ENCODE peak calls at places on chromosomes 16 and 17, in five cellular contexts. One of them, this sample, is unnamed.

GRCh38 chr16:4401510-4401909 is 14.9 kb downstream of the CORO7 start:
- DNase-seq in AG10803: no peak
- DNase-seq in GM12865: no peak
- DNase-seq in progenitor cell of endocrine pancreas: no peak
- DNase-seq in RWPE1: no peak
- DNase-seq in this sample: no peak

GRCh38 chr16:4800290-4801041 is 2.0 kb downstream of the ROGDI start:
- DNase-seq in AG10803: no peak
- DNase-seq in GM12865: peak
- DNase-seq in progenitor cell of endocrine pancreas: no peak
- DNase-seq in RWPE1: peak
- DNase-seq in this sample: no peak

GRCh38 chr16:63614421-63614820 is 1507.4 kb downstream of the CDH11 start:
- DNase-seq in AG10803: no peak
- DNase-seq in GM12865: no peak
- DNase-seq in progenitor cell of endocrine pancreas: no peak
- DNase-seq in RWPE1: no peak
- DNase-seq in this sample: no peak

GRCh38 chr17:28335959-28336871 is 654 bp downstream of the TNFAIP1 start:
- DNase-seq in AG10803: peak
- DNase-seq in GM12865: no peak
- DNase-seq in progenitor cell of endocrine pancreas: peak
- DNase-seq in RWPE1: peak
- DNase-seq in this sample: no peak

GRCh38 chr17:42060231-42060630 is 9.8 kb upstream of the C17orf113 start:
- DNase-seq in AG10803: no peak
- DNase-seq in GM12865: no peak
- DNase-seq in progenitor cell of endocrine pancreas: no peak
- DNase-seq in RWPE1: no peak
- DNase-seq in this sample: no peak

GRCh38 chr17:74257311-74257710 is 16.7 kb upstream of the DNAI2 start:
- DNase-seq in AG10803: no peak
- DNase-seq in GM12865: no peak
- DNase-seq in progenitor cell of endocrine pancreas: no peak
- DNase-seq in RWPE1: no peak
- DNase-seq in this sample: no peak

GRCh38 chr16:21277927-21278706 is at the start of gene CRYM:
- DNase-seq in AG10803: no peak
- DNase-seq in GM12865: peak
- DNase-seq in progenitor cell of endocrine pancreas: peak
- DNase-seq in RWPE1: peak
- DNase-seq in this sample: no peak

GRCh38 chr17:45906927-45907622 is 12.7 kb downstream of the MAPT start:
- DNase-seq in AG10803: no peak
- DNase-seq in GM12865: no peak
- DNase-seq in progenitor cell of endocrine pancreas: no peak
- DNase-seq in RWPE1: no peak
- DNase-seq in this sample: no peak

GRCh38 chr17:83179811-83180210 is 100.4 kb downstream of the METRNL start:
- DNase-seq in AG10803: no peak
- DNase-seq in GM12865: no peak
- DNase-seq in progenitor cell of endocrine pancreas: no peak
- DNase-seq in RWPE1: no peak
- DNase-seq in this sample: peak

GRCh38 chr17:36534881-36535668 is at the start of gene PIGW:
- DNase-seq in AG10803: peak
- DNase-seq in GM12865: peak
- DNase-seq in progenitor cell of endocrine pancreas: peak
- DNase-seq in RWPE1: peak
- DNase-seq in this sample: peak
- TF ChIP-seq CTCF in AG10803: no peak
- TF ChIP-seq CTCF in GM12865: no peak
- TF ChIP-seq CTCF in progenitor cell of endocrine pancreas: no peak
- TF ChIP-seq CTCF in RWPE1: no peak
- TF ChIP-seq CTCF in this sample: no peak

DNA sequence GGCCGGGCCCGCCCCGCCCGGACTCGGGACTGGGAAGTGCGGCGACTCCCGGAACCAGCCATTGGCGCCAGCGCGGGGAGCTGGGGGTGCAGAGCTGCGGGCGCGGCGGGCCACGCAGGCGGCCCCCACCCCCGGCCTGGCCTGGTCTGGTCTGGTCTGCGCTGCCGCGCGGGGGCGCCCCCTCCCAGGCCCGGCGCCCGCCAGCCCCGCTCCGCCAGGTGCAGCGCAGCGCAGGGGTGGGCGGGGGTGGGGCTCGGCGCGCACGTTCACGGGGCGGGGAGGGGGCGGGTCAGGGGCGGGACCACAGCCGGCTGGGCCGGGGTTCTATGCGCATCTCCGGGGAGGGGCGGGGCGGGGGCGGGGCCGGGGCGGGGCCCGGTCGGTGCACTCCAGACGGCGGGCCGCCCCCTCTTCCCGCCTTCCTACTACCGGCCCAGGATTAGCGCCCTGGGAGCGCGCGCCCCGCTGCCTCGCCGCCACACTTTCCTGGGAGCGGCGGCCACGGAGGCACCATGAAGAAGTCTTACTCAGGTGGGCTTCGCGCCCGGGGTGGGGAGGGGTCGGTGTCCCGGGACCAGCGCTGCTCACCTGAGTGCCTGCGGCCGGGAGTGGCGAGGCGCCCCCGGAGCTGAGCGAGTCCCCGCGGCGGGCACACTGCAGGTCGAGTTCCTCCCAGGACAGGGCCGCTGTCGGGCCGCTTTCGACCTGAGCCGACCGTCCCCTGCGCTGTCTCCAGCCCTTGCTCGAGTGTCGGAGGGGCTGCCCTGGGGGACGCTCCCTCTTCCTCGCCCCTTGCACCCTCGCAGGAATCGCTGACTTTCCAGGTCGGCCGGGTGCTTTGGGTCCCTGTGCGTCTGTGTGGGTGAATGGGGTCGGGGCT is 140.5 kb downstream of the SEC14L1 start:
- DNase-seq in AG10803: peak
- DNase-seq in GM12865: peak
- DNase-seq in progenitor cell of endocrine pancreas: peak
- DNase-seq in RWPE1: peak
- DNase-seq in this sample: no peak
- TF ChIP-seq CTCF in AG10803: no peak
- TF ChIP-seq CTCF in GM12865: peak
- TF ChIP-seq CTCF in progenitor cell of endocrine pancreas: peak
- TF ChIP-seq CTCF in RWPE1: peak
- TF ChIP-seq CTCF in this sample: no peak

DNA sequence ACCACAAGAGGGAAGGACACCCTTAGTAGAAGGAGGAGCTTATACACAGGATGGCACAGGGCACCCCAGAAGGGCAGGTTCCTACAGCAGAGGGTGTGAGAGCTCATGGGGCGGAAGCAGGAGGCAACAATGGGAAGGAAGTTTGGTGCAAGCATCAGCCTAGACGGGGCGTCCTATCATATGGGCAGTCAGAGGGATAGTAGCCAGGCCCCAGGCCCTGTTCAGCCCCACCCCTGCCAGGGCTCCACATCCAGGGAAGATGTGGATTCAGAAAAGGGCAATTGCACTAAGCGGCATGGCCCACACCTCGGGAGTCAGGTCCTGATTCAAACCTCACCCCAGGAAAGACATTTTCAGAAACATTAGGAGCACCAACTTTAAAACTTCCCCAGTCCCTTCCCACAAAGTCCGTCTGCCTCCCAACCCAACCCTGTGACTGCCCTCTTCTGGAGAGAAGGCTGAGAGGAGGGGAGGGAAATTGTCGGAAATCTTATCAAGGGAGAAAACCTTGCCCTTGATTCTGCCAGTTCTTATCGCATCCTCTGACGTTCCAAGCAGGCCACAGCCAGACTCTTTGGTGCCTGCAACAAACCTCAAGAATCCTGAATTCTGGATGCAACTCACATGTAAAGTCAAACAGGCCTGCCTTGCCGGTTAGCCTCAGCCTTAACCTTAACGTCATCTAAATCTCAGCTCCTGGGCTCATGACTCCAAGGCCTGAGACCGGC is 198.8 kb upstream of the CDH5 start:
- DNase-seq in AG10803: no peak
- DNase-seq in GM12865: no peak
- DNase-seq in progenitor cell of endocrine pancreas: no peak
- DNase-seq in RWPE1: no peak
- DNase-seq in this sample: peak
- TF ChIP-seq CTCF in AG10803: peak
- TF ChIP-seq CTCF in GM12865: no peak
- TF ChIP-seq CTCF in progenitor cell of endocrine pancreas: peak
- TF ChIP-seq CTCF in RWPE1: no peak
- TF ChIP-seq CTCF in this sample: no peak

DNA sequence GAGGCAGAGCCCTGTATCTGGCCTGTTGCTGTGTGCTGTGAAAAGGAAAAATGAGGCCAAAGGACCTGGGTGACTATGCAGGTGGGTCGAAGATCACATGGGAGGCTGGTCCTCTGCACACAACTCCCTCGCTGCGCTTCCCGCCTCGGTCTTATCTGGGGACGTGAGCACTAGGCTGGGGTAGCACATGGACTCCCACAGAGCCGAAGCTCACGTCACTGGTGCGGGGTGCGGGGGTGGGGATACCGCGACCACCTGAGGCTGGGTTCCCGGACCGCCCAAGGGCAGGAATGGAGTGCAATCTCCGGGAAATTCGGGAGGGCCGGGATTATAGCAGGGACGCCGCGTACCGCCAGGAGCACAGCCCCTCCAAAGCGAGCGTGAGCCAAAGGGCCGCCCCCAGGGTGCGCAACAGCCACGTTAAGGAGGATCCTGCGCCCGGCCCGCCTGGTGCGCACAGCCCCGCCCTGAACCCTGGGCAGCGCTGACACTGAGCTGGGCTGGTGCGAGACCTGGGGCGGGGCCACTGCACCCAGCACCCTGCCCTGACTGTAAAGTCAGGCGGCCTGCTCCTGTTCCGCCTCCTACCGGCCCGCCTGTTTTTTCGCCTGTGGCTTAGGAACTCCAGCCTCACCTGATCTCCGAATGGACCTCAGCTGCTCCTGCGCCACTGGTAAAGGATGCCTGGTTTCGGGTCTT is 4.8 kb downstream of the MT1A start:
- DNase-seq in AG10803: peak
- DNase-seq in GM12865: peak
- DNase-seq in progenitor cell of endocrine pancreas: no peak
- DNase-seq in RWPE1: no peak
- DNase-seq in this sample: peak
- TF ChIP-seq CTCF in AG10803: peak
- TF ChIP-seq CTCF in GM12865: peak
- TF ChIP-seq CTCF in progenitor cell of endocrine pancreas: peak
- TF ChIP-seq CTCF in RWPE1: no peak
- TF ChIP-seq CTCF in this sample: peak

DNA sequence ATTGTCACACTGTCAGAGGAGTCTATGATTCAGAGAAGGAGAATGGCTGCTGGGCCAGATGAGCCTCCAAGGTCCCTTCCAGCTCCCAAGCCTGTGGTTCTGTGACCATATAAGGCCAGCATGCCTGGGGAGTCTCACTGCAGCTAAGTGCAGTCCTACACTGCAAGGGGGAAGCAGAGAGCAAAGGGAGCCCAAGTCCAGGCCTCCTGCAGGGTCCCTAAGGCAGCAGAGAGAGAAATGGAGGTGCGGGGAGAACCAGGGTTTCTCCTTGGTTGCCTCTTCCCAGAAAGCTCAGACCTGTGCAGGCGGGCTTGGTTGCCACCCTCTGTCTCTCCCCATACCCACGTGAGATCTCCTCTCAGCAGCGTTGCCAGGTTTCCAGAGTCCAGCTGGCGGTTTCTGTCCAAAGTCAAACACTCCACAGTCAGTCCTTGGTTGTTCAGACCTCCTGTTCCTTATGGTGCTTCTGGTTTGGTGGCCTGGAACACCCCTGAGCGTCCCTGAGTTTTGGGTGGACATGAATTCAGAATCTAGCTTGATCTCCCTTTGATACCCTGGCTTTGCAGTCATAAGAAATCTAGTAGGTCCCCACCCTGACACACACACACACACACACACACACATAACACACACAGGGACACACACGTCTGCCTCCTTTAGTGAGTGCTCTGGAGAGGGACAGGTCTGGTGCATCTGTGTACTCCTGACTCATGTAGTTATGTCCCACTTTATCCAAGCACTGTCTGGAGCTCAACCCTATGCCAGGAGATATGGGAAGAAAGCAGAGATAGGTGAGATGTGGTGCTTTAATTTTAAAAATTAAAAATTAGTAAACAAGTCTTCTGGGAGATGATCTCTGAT is 78.8 kb downstream of the GNAO1 start:
- DNase-seq in AG10803: peak
- DNase-seq in GM12865: no peak
- DNase-seq in progenitor cell of endocrine pancreas: no peak
- DNase-seq in RWPE1: no peak
- DNase-seq in this sample: no peak
- TF ChIP-seq CTCF in AG10803: peak
- TF ChIP-seq CTCF in GM12865: no peak
- TF ChIP-seq CTCF in progenitor cell of endocrine pancreas: no peak
- TF ChIP-seq CTCF in RWPE1: no peak
- TF ChIP-seq CTCF in this sample: no peak

GRCh38 chr16:25148568-25149215 is 37.1 kb downstream of the LCMT1 start:
- DNase-seq in AG10803: no peak
- DNase-seq in GM12865: no peak
- DNase-seq in progenitor cell of endocrine pancreas: no peak
- DNase-seq in RWPE1: no peak
- DNase-seq in this sample: no peak
- TF ChIP-seq CTCF in AG10803: no peak
- TF ChIP-seq CTCF in GM12865: no peak
- TF ChIP-seq CTCF in progenitor cell of endocrine pancreas: no peak
- TF ChIP-seq CTCF in RWPE1: no peak
- TF ChIP-seq CTCF in this sample: no peak

GRCh38 chr17:4362141-4362540 is 4.3 kb downstream of the UBE2G1 start:
- DNase-seq in AG10803: no peak
- DNase-seq in GM12865: no peak
- DNase-seq in progenitor cell of endocrine pancreas: no peak
- DNase-seq in RWPE1: no peak
- DNase-seq in this sample: no peak
- TF ChIP-seq CTCF in AG10803: no peak
- TF ChIP-seq CTCF in GM12865: no peak
- TF ChIP-seq CTCF in progenitor cell of endocrine pancreas: no peak
- TF ChIP-seq CTCF in RWPE1: no peak
- TF ChIP-seq CTCF in this sample: no peak

This sample was measured in CD14-positive monocyte.